ENCODE peak calls at places on chromosomes 5 and 9, in four cellular contexts. X is sigmoid colon, P is ovary, N is brain microvascular endothelial cell. S is an unnamed sample.

GRCh38 chr9:84862786-84863185 is 193.3 kb downstream of the NTRK2 start:
- DNase-seq in P (no peak), N (peak), X (no peak), S (no peak)

GRCh38 chr9:130027533-130028370 is 15.2 kb downstream of the FNBP1 start:
- DNase-seq in P (no peak), N (no peak), X (no peak), S (no peak)

GRCh38 chr5:159518361-159518760 is 188.1 kb upstream of the IL12B start:
- DNase-seq in P (no peak), X (no peak), N (no peak), S (peak)

GRCh38 chr9:128731093-128731492 is 7.2 kb upstream of the ZDHHC12 start:
- DNase-seq in X (no peak), N (no peak), P (no peak), S (no peak)

GRCh38 chr9:127397722-127398647 is 1.0 kb downstream of the SLC2A8 start:
- DNase-seq in N (peak), P (peak), X (peak), S (no peak)

GRCh38 chr5:141560725-141561483 is 57.9 kb downstream of the DIAPH1 start:
- DNase-seq in X (peak), N (peak), P (peak), S (peak)

GRCh38 chr5:2751592-2752021 is at the start of gene IRX2:
- DNase-seq in N (no peak), X (no peak), P (no peak), S (peak)

GRCh38 chr9:14910178-14910805 is at the start of gene FREM1:
- DNase-seq in N (peak), X (peak), P (peak), S (no peak)

GRCh38 chr5:77140350-77140749 is 53.3 kb upstream of the ZBED3 start:
- DNase-seq in N (no peak), P (no peak), X (no peak), S (no peak)

GRCh38 chr5:111511174-111512025 is 935 bp downstream of the STARD4 start:
- DNase-seq in X (no peak), P (no peak), N (no peak), S (no peak)

GRCh38 chr5:72815580-72816296 is 723 bp upstream of the TNPO1 start:
- DNase-seq in X (no peak), N (no peak), P (no peak), S (no peak)

DNA sequence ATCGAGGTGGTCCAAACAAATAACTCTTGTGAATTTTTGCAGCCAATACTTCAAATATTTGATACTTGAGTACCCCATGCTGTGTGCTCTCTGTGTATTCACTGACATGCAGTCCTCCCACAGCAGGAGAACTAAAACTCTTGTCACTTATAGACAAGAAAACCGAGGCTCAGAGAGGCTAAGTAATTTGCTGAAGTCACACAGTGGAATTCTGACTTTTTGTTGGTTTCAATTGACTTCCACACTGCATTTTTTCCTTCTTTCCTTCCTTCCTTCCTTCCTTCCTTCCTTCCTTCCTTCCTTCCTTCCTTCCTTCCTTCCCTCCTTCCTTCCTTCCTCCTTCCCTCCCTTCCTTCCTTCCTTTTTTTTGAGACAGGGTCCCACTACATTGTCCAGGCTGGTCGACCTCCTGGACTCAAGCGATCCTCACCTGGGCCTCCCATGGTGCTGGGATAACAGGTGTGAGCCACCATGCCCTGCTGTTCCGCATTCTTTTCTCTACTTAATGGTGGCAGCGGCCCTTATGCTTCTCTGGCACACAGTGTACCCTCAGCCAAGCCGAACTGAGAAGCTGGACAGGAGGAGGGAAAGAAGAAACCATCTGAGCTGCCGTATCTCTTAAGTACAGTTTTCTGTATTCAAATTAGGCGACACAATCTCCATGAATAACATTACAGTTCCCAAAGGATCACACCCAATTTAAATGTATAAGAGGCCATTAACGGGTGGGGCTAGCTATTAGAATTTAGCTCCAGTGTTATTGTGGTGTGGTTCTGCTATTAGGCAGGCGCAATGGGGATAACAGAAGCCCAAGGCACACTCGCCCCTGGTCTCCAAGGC is 38.4 kb upstream of the GRHPR start:
- DNase-seq in X (no peak), N (no peak), P (no peak), S (no peak)
- H3K4me3 ChIP-seq in X (no peak), N (no peak), P (no peak), S (no peak)

GRCh38 chr9:68947015-68947414 is 66.9 kb downstream of the PRKACG start:
- DNase-seq in N (no peak), X (no peak), P (no peak), S (no peak)

GRCh38 chr9:68947842-68948569 is 65.9 kb downstream of the PRKACG start:
- DNase-seq in N (no peak), X (no peak), P (no peak), S (no peak)

GRCh38 chr9:68950689-68951088 is 63.2 kb downstream of the PRKACG start:
- DNase-seq in N (no peak), X (no peak), P (no peak), S (no peak)

GRCh38 chr9:68950188-68950587 is 63.7 kb downstream of the PRKACG start:
- DNase-seq in P (no peak), N (no peak), X (no peak), S (no peak)

GRCh38 chr9:68949271-68950000 is 64.5 kb downstream of the PRKACG start:
- DNase-seq in N (no peak), P (peak), X (no peak), S (no peak)
- TF ChIP-seq CTCF in N (peak), P (no peak), X (no peak), S (peak)

GRCh38 chr9:81595887-81596558 is 93.3 kb downstream of the TLE1 start:
- DNase-seq in P (no peak), X (no peak), N (no peak), S (no peak)
- H3K4me3 ChIP-seq in P (no peak), X (no peak), N (no peak), S (no peak)

GRCh38 chr9:100472725-100473261 is at the start of gene TMEFF1:
- DNase-seq in P (peak), N (no peak), X (no peak), S (no peak)
- TF ChIP-seq CTCF in P (no peak), N (peak), X (no peak), S (no peak)

DNA sequence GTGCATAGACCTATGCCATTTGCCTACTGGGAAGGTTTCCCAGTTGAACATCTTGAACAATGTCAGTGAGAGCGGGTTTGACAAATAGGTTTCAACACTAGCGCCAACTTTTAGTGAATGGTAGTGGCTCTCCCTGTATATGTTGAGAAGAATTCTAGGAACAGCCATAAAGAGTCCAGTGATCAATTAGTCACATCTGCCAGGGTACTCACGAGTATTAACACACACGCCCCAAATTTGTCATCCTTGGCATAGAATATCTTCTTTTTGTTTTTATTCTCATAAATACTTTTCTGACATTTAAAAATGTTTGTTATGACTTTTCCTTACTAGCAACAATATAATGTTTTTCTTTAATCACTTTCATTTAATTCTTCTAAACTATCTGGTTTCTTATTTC is 307.5 kb downstream of the PJA2 start:
- DNase-seq in X (no peak), N (no peak), P (no peak), S (no peak)
- H3K4me3 ChIP-seq in X (no peak), N (no peak), P (no peak), S (no peak)

GRCh38 chr5:150396247-150396646 is 16.5 kb downstream of the CD74 start:
- DNase-seq in X (no peak), P (no peak), N (no peak), S (no peak)

GRCh38 chr5:150400020-150400326 is 12.7 kb downstream of the CD74 start:
- DNase-seq in X (no peak), N (no peak), P (no peak), S (no peak)

GRCh38 chr5:150399158-150400019 is 13.3 kb downstream of the CD74 start:
- DNase-seq in X (no peak), N (no peak), P (no peak), S (no peak)

GRCh38 chr5:150398432-150399157 is 14.1 kb downstream of the CD74 start:
- DNase-seq in X (no peak), N (no peak), P (no peak), S (no peak)

DNA sequence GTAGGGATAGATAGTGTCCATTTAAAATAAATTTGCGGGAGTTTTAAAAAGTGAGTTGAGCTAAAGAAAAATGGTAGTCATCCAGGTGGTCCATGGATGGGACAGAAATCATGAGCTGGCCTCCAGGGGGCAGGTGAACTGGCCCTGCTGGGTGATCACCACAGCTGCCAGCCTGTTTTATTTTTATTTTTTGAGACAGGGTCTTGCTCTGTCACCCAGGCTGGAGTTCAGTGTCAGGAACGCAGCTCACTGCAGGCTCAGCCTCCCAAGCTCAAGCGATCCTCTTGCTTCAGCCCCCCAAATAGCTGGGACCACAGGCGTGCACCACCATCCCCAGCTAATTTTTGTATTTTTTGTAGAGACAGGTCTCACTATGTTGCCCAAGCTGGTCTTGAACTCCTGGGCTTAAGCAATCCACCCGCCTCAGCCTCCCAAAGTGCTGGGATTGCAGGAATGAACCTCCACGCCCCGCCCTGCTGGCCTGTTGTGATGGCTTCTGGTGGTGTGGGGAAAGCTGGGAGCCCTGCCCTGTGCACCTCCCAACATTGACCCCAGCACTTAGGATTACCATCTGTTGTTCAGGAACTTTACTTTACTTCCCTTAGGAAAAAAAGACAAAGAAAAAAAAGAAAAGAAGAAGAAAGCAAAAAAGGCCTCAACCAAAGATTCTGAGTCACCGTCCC is 14.8 kb downstream of the CD74 start:
- DNase-seq in X (no peak), P (no peak), N (no peak), S (no peak)
- TF ChIP-seq CTCF in X (no peak), P (no peak), N (peak), S (no peak)

GRCh38 chr5:115461093-115461492 is 83.5 kb downstream of the FEM1C start:
- DNase-seq in N (no peak), P (no peak), X (no peak), S (no peak)
- H3K4me3 ChIP-seq in N (no peak), P (no peak), X (no peak), S (no peak)

DNA sequence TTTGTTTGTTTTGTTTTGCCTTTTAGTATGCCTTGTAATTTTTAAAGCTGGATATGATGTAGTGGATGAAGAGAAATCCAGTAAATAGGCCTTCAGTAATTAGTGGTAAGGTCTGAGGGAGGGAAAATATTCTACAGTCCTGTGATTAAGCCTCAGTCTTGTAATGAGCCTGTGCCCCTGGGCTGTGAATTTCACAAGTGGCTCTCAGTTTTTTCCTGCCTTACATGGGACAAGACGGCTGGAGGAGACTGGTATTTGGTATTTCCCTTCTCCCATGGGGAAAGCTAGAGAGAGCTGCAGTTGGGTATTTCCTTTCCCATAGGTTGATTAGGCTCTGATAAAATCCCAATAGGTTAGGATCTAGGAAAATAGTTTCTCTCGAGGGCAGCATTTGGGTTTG is 62.2 kb upstream of the GNA14 start:
- DNase-seq in X (no peak), N (no peak), P (no peak), S (no peak)
- TF ChIP-seq CTCF in X (no peak), N (no peak), P (no peak), S (no peak)

DNA sequence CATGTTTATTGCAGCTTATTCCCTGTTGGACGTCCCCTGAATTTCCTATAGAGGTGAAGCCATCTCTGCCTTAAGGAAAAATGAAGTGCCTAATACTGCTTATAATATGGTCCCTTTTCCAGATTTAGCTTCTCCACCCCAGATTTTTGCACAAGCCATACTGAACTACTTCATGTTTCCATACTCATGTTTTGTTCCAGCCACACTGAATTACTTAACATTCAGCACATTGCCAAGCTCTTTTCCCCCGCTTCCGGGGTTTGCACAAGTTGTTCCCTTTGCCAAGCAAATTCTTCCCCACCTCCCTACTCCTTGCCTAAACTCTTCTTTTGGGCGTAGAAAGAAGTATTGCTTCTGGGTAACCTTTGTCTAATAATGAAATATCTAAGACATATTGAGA is 1.7 kb upstream of the CNTRL start:
- DNase-seq in P (peak), N (no peak), X (peak), S (peak)
- H3K4me3 ChIP-seq in P (no peak), N (no peak), X (no peak), S (no peak)

DNA sequence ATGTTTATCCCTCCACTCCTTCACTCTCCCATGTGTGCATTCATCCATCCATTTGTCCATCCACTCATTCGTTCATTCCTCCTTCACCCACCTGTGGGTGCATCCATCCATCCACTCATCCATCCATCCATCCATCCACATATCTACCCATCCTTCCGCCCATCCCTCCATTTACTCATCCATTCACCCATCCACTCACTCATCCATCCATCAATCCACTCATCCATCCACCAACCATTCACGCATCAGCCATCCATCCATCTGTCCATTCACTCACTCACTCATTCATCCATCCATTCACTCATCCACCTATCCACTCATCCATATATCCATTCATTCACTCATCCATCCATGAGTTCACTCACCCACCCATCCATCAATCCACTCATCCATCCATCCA is 7.3 kb downstream of the SLC9A3 start:
- DNase-seq in P (no peak), N (no peak), X (no peak), S (no peak)
- TF ChIP-seq CTCF in P (no peak), N (no peak), X (no peak), S (no peak)